ENCODE peak calls at places on chromosomes 6 and 20, in ten cellular contexts. J, Y, O, A, Q, P, G, F, L and W are unnamed samples.

GRCh38 chr20:17822039-17822438 is 122.3 kb downstream of the BANF2 start:
- DNase-seq in J (peak; percentile 52), L (no peak), P (no peak), G (no peak), F (no peak), Y (no peak), Q (no peak), O (peak; percentile 83), A (peak; percentile 72), W (no peak)

GRCh38 chr6:26538572-26538902 is 371 bp downstream of the HMGN4 start:
- DNase-seq in A (peak; percentile 12), F (no peak), Y (no peak), L (no peak), O (no peak), J (no peak), G (no peak), Q (peak; percentile 68), P (no peak), W (no peak)

GRCh38 chr6:30787954-30788353 is 43.6 kb upstream of the IER3 start:
- DNase-seq in G (no peak), A (no peak), J (no peak), Q (no peak), L (no peak), O (no peak), Y (no peak), F (no peak), P (no peak), W (no peak)

GRCh38 chr6:150325093-150325772 is 43.6 kb upstream of the IYD start:
- DNase-seq in A (no peak), F (no peak), L (no peak), J (no peak), Y (no peak), G (no peak), O (no peak), P (no peak), Q (no peak), W (no peak)

GRCh38 chr20:25205277-25206062 is 10.0 kb downstream of the ENTPD6 start:
- DNase-seq in J (no peak), L (no peak), Y (no peak), G (no peak), Q (no peak), P (no peak), F (no peak), A (no peak), O (no peak), W (peak; percentile 40)

GRCh38 chr6:118401325-118401998 is 146.6 kb upstream of the PLN start:
- DNase-seq in F (no peak), O (no peak), A (no peak), J (no peak), Y (no peak), L (no peak), G (no peak), Q (no peak), P (no peak), W (no peak)

GRCh38 chr20:63519765-63520593 is 586 bp upstream of the PPDPF start:
- DNase-seq in P (peak; percentile 78), L (peak; percentile 53), Q (peak; percentile 86), Y (peak; percentile 69), G (no peak), O (peak; percentile 74), J (no peak), A (peak; percentile 29), F (peak; percentile 64), W (no peak)

GRCh38 chr6:88220493-88220892 is 54.3 kb upstream of the CNR1 start:
- DNase-seq in P (no peak), Y (no peak), Q (peak; percentile 60), J (peak; percentile 20), A (no peak), L (no peak), G (no peak), O (no peak), F (no peak), W (no peak)

GRCh38 chr20:46572790-46573189 is 22.3 kb upstream of the OCSTAMP start:
- DNase-seq in P (no peak), A (no peak), F (no peak), J (no peak), Y (no peak), G (no peak), O (no peak), L (no peak), Q (no peak), W (no peak)

GRCh38 chr6:122789078-122789861 is at the start of gene SMPDL3A:
- DNase-seq in F (no peak), Q (peak; percentile 87), O (peak; percentile 82), P (peak; percentile 91), A (peak; percentile 97), L (no peak), J (peak; percentile 90), Y (peak; percentile 41), G (peak; percentile 95), W (peak; percentile 77)

GRCh38 chr20:45995213-45996097 is 13.3 kb upstream of the MMP9 start:
- DNase-seq in G (no peak), J (no peak), L (no peak), F (no peak), P (no peak), A (no peak), Y (no peak), O (no peak), Q (peak; percentile 35), W (no peak)

GRCh38 chr6:95365454-95365853 is 211.9 kb upstream of the MANEA start:
- DNase-seq in O (no peak), Y (no peak), J (no peak), F (no peak), G (no peak), L (no peak), A (no peak), P (no peak), Q (peak; percentile 8), W (no peak)

GRCh38 chr6:30548375-30548774 is 7.9 kb downstream of the GNL1 start:
- DNase-seq in J (no peak), F (no peak), Y (no peak), O (no peak), L (no peak), Q (no peak), G (no peak), A (peak; percentile 65), P (peak; percentile 62), W (no peak)

GRCh38 chr6:83884523-83884922 is 25.0 kb downstream of the CYB5R4 start:
- DNase-seq in F (no peak), O (no peak), Y (peak; percentile 17), L (no peak), P (no peak), G (no peak), Q (peak; percentile 57), A (peak; percentile 58), J (no peak), W (no peak)

GRCh38 chr6:42332916-42333315 is 115.3 kb upstream of the MRPS10 start:
- DNase-seq in F (no peak), J (no peak), P (no peak), Y (no peak), L (no peak), O (no peak), A (no peak), G (no peak), Q (no peak), W (no peak)
- H3K27ac ChIP-seq in F (no peak overlapping the region), J (no peak overlapping the region), P (no peak overlapping the region), Y (no peak overlapping the region), L (no peak overlapping the region), O (no peak overlapping the region), A (no peak overlapping the region), G (no peak overlapping the region), Q (no peak overlapping the region), W (no peak overlapping the region)

GRCh38 chr20:44051661-44052000 is 135.4 kb downstream of the JPH2 start:
- DNase-seq in F (no peak), Q (no peak), L (no peak), G (no peak), O (no peak), P (no peak), Y (no peak), A (no peak), J (no peak), W (no peak)
- H3K27ac ChIP-seq in F (no peak overlapping the region), Q (no peak overlapping the region), L (no peak overlapping the region), G (no peak overlapping the region), O (no peak overlapping the region), P (no peak overlapping the region), Y (no peak overlapping the region), A (no peak overlapping the region), J (no peak overlapping the region), W (no peak overlapping the region)

DNA sequence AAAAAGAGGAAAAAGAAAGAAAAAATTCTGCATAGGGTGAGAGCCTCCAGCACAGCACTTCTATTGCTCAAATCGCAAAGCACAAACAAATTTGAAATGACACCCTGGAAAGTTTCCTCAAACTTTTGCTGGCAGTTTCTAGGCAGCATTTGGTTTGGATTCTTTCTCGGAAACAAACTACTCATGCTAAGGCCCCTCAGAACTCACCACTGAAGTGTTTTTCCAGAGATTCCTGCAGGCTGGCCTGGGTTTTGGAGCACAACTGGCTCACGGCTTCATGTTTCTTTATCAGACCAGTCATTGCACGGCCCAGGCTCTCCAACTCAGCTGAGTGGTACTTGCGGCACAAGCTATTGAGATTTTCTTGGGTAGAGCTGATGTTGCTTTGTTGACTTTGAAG is 237.8 kb downstream of the SYNE1 start:
- DNase-seq in Y (no peak), J (no peak), Q (no peak), O (no peak), A (peak; percentile 25), G (no peak), L (no peak), P (no peak), F (no peak), W (peak; percentile 19)
- H3K27ac ChIP-seq in Y (no peak overlapping the region), J (no peak overlapping the region), Q (no peak overlapping the region), O (no peak overlapping the region), A (peak overlapping the region; percentile 4), G (no peak overlapping the region), L (no peak overlapping the region), P (peak overlapping the region; percentile 6), F (no peak overlapping the region), W (peak overlapping the region; percentile 92)

GRCh38 chr20:38181971-38182370 is 16.9 kb upstream of the TGM2 start:
- DNase-seq in L (no peak), P (no peak), F (no peak), Y (no peak), O (no peak), A (no peak), Q (no peak), J (no peak), G (no peak), W (peak; percentile 37)

GRCh38 chr20:38181207-38181693 is 16.2 kb upstream of the TGM2 start:
- DNase-seq in G (no peak), F (no peak), O (no peak), Y (no peak), L (no peak), P (no peak), Q (no peak), J (no peak), A (no peak), W (no peak)

GRCh38 chr20:38186788-38187221 is 21.7 kb upstream of the TGM2 start:
- DNase-seq in F (no peak), Y (no peak), G (no peak), A (peak; percentile 38), L (no peak), J (no peak), P (no peak), Q (no peak), O (no peak), W (no peak)

GRCh38 chr20:38180781-38181180 is 15.7 kb upstream of the TGM2 start:
- DNase-seq in Q (no peak), Y (no peak), L (no peak), A (peak; percentile 42), G (no peak), F (no peak), J (no peak), P (no peak), O (no peak), W (no peak)

DNA sequence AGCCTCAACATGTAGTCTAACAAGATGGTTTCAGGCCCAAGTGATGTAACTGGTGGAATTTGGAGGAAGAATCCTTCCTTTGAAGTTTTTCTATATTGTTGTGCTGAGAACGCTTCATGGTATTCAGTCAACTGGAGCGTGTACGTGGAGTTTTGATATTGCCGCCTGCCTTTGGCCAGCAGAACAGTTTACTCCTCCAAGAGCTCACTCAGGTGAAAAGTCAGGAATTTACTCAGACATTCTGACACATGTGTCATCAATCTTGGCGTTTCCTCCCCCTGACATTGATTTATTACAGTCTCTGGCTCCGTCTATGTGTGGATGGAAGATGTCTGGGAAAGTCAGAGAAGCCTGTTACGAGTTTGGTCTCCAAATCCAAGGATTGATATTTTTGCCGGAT is 19.0 kb upstream of the TGM2 start:
- DNase-seq in Q (no peak), F (no peak), A (no peak), O (no peak), Y (no peak), J (no peak), L (no peak), G (no peak), P (no peak), W (no peak)
- H3K27ac ChIP-seq in Q (no peak overlapping the region), F (no peak overlapping the region), A (no peak overlapping the region), O (no peak overlapping the region), Y (peak overlapping the region; percentile 51), J (no peak overlapping the region), L (no peak overlapping the region), G (no peak overlapping the region), P (no peak overlapping the region), W (no peak overlapping the region)